ENCODE peak calls at places on chromosome 5, in five cellular contexts. P is right cardiac atrium; V is A549; I is left lung; L is stimulated activated naive CD8-positive, alpha-beta T cell treated with anti-CD3 and anti-CD28 coated beads, Interleukin-15, amount 100 ng/mL, for 72 hours. O is an unnamed sample.

GRCh38 chr5:177410575-177410974 is 1.2 kb upstream of the F12 start:
- ATAC-seq in P (no peak), V (no peak), I (no peak), L (no peak), O (no peak)

GRCh38 chr5:170389250-170389902 is at the start of gene KCNMB1:
- ATAC-seq in P (peak; percentile 41), V (no peak), I (peak; percentile 51), L (no peak), O (no peak)

GRCh38 chr5:124706729-124707361 is 39.6 kb downstream of the ZNF608 start:
- ATAC-seq in P (peak; percentile 84), V (no peak), I (peak; percentile 91), L (no peak), O (no peak)

GRCh38 chr5:149614034-149614907 is 33.0 kb downstream of the ARHGEF37 start:
- ATAC-seq in P (no peak), V (no peak), I (no peak), L (no peak), O (no peak)

GRCh38 chr5:32572778-32573480 is 12.4 kb upstream of the SUB1 start:
- ATAC-seq in P (no peak), V (no peak), I (no peak), L (no peak), O (peak; percentile 64)

GRCh38 chr5:36436306-36436705 is 134.6 kb upstream of the RANBP3L start:
- ATAC-seq in P (no peak), V (no peak), I (no peak), L (no peak), O (no peak)

GRCh38 chr5:115788440-115788839 is 28.0 kb downstream of the CDO1 start:
- ATAC-seq in P (no peak), V (no peak), I (no peak), L (no peak), O (no peak)

GRCh38 chr5:131605086-131605485 is 29.9 kb downstream of the RAPGEF6 start:
- ATAC-seq in P (no peak), V (no peak), I (no peak), L (no peak), O (no peak)

GRCh38 chr5:66134407-66134843 is 9.7 kb upstream of the SREK1 start:
- ATAC-seq in P (no peak), V (no peak), I (peak; percentile 84), L (no peak), O (no peak)

GRCh38 chr5:40381676-40382363 is 297.9 kb upstream of the PTGER4 start:
- ATAC-seq in P (no peak), V (no peak), I (no peak), L (no peak), O (peak; percentile 42)

GRCh38 chr5:175696855-175697198 is 39.0 kb downstream of the HRH2 start:
- ATAC-seq in P (no peak), V (no peak), I (no peak), L (no peak), O (no peak)

GRCh38 chr5:129804705-129805104 is 56.8 kb downstream of the MINAR2 start:
- ATAC-seq in P (no peak), V (no peak), I (no peak), L (no peak), O (no peak)

GRCh38 chr5:89374144-89374784 is 491.3 kb upstream of the MEF2C start:
- ATAC-seq in P (no peak), V (no peak), I (no peak), L (no peak), O (no peak)

GRCh38 chr5:89729623-89730390 is 679.7 kb downstream of the CETN3 start:
- ATAC-seq in P (peak; percentile 68), V (no peak), I (peak; percentile 52), L (no peak), O (no peak)

GRCh38 chr5:149549461-149550266 is 1.6 kb downstream of the CSNK1A1 start:
- ATAC-seq in P (no peak), V (no peak), I (no peak), L (peak; percentile 42), O (peak; percentile 26)

GRCh38 chr5:141762790-141763368 is 80.8 kb upstream of the ARAP3 start:
- ATAC-seq in P (no peak), V (no peak), I (no peak), L (no peak), O (no peak)

GRCh38 chr5:80181618-80182211 is 74.1 kb downstream of the SERINC5 start:
- ATAC-seq in P (no peak), V (peak; percentile 30), I (peak; percentile 74), L (peak; percentile 70), O (peak; percentile 64)

GRCh38 chr5:124877501-124878146 is 131.2 kb upstream of the ZNF608 start:
- ATAC-seq in P (peak; percentile 73), V (no peak), I (no peak), L (no peak), O (no peak)

GRCh38 chr5:148730272-148730954 is 76.1 kb upstream of the HTR4 start:
- ATAC-seq in P (peak; percentile 51), V (no peak), I (no peak), L (peak; percentile 8), O (no peak)

GRCh38 chr5:128913551-128913950 is 51.7 kb upstream of the SLC27A6 start:
- ATAC-seq in P (no peak), V (no peak), I (no peak), L (peak; percentile 39), O (peak; percentile 80)

GRCh38 chr5:59496524-59497134 is 396.9 kb downstream of the PDE4D start:
- ATAC-seq in P (no peak), V (no peak), I (no peak), L (no peak), O (peak; percentile 28)

GRCh38 chr5:14816999-14817761 is 54.4 kb downstream of the ANKH start:
- ATAC-seq in P (peak; percentile 84), V (no peak), I (peak; percentile 58), L (peak; percentile 94), O (peak; percentile 92)

GRCh38 chr5:72623936-72624335 is 116.7 kb upstream of the ZNF366 start:
- ATAC-seq in P (no peak), V (no peak), I (no peak), L (no peak), O (no peak)

GRCh38 chr5:74187757-74188156 is 452.8 kb downstream of the ENC1 start:
- ATAC-seq in P (no peak), V (no peak), I (no peak), L (no peak), O (no peak)